ENCODE peak calls at places on chromosomes 11 and 22, in seven cellular contexts. B, P, F, G, E, D and R are unnamed samples. For H3K9me3, the result is how much of the 10 kb centered on the place peaks cover.

GRCh38 chr11:107183963-107184362 is 165.7 kb upstream of the GUCY1A2 start:
- DNase-seq in D (peak), E (no peak), B (no peak), P (no peak), F (no peak), G (no peak), R (no peak)

GRCh38 chr11:16082532-16083055 is 273.8 kb downstream of the SOX6 start:
- DNase-seq in P (no peak), G (no peak), B (no peak), F (no peak), E (peak), D (no peak), R (no peak)

GRCh38 chr11:128507936-128508335 is 79.4 kb downstream of the ETS1 start:
- DNase-seq in E (no peak), B (no peak), D (no peak), F (no peak), G (no peak), P (no peak), R (no peak)

GRCh38 chr11:119179342-119179741 is 5.9 kb upstream of the NHERF4 start:
- DNase-seq in B (no peak), E (no peak), G (no peak), P (no peak), D (no peak), F (no peak), R (no peak)

GRCh38 chr11:76910620-76911414 is 50.1 kb downstream of the ACER3 start:
- DNase-seq in G (no peak), P (no peak), D (no peak), B (peak), F (no peak), E (no peak), R (no peak)

GRCh38 chr11:107591098-107591445 is at the start of gene ELMOD1:
- DNase-seq in P (peak), D (peak), G (peak), E (peak), F (peak), B (peak), R (peak)

GRCh38 chr11:117786099-117786870 is 10.7 kb downstream of the DSCAML1 start:
- DNase-seq in B (no peak), F (no peak), D (no peak), G (no peak), E (no peak), P (peak), R (no peak)

GRCh38 chr11:75169101-75169885 is 18.4 kb downstream of the SLCO2B1 start:
- DNase-seq in B (no peak), F (no peak), E (no peak), D (no peak), P (peak), G (no peak), R (no peak)

GRCh38 chr11:61830318-61831105 is 2.4 kb downstream of the FADS2 start:
- DNase-seq in D (peak), E (peak), B (no peak), F (no peak), G (no peak), P (no peak), R (no peak)

GRCh38 chr11:15412054-15412453 is 297.3 kb downstream of the INSC start:
- DNase-seq in E (no peak), G (no peak), F (no peak), D (no peak), P (no peak), B (no peak), R (no peak)

DNA sequence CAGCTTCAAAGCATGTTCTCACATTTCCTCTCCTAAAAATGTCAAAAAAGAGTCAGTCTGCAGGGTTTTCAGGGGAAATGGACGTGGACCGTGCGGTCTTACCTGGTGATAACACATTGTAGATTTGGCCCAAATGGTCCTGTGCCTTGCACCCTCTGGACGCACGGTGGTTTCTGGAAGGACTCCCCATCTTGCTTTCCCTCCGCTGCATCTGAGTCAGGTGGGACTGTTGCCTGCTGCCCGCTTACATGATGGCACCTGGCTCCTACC is 1290.1 kb downstream of the TBC1D22A start:
- DNase-seq in B (peak), E (no peak), D (no peak), F (no peak), G (no peak), P (no peak), R (no peak)
- H3K9me3 ChIP-seq in B (under half), E (half or more), D (under half), F (under half), G (under half), P (under half), R (under half)

GRCh38 chr22:26945565-26945964 is 288.2 kb downstream of the MIAT start:
- DNase-seq in G (no peak), D (no peak), F (no peak), E (no peak), B (no peak), P (no peak), R (no peak)
- H3K9me3 ChIP-seq in G (under half), D (under half), F (under half), E (under half), B (under half), P (under half), R (under half)

GRCh38 chr11:37371346-37371970 is 773.4 kb upstream of the RAG2 start:
- DNase-seq in B (no peak), G (no peak), D (peak), F (no peak), P (no peak), E (no peak), R (no peak)
- H3K9me3 ChIP-seq in B (under half), G (under half), D (under half), F (under half), P (under half), E (under half), R (under half)

GRCh38 chr22:49044776-49045175 is 782.9 kb downstream of the BRD1 start:
- DNase-seq in B (no peak), E (no peak), G (no peak), P (peak), D (no peak), F (no peak), R (no peak)

GRCh38 chr22:49042877-49043859 is 784.5 kb downstream of the BRD1 start:
- DNase-seq in P (peak), G (no peak), B (no peak), D (no peak), F (no peak), E (no peak), R (no peak)

GRCh38 chr22:49045276-49045675 is 782.4 kb downstream of the BRD1 start:
- DNase-seq in F (no peak), B (no peak), D (no peak), G (no peak), P (peak), E (no peak), R (no peak)

GRCh38 chr22:49046000-49046545 is 781.6 kb downstream of the BRD1 start:
- DNase-seq in E (no peak), G (no peak), F (no peak), B (no peak), D (no peak), P (peak), R (no peak)

DNA sequence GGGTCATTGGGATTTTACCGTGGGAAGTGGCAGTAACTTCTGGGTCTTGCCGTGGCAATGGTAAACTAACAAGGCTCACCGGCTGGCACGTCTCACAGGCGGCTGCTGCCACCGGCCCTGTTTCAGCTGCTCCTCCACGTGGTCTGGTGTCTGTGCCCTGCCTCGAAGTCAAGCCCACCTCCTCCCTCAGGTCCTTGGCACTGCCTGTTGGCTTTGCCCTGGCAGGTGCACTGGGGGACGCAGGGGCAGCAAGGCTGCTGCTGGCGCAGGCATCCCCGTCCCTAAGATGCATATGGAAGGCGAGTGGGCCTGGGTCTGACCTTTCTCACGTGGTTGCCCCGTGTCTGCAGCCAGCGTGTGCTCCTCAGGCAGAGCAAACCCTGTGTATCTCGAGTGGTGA is 783.6 kb downstream of the BRD1 start:
- DNase-seq in D (no peak), P (peak), F (no peak), G (no peak), E (no peak), B (no peak), R (no peak)
- H3K9me3 ChIP-seq in D (under half), P (under half), F (under half), G (under half), E (half or more), B (under half), R (under half)

GRCh38 chr22:48621085-48621484 is 1206.6 kb downstream of the BRD1 start:
- DNase-seq in D (no peak), F (no peak), E (no peak), B (no peak), P (no peak), G (no peak), R (no peak)
- H3K9me3 ChIP-seq in D (under half), F (under half), E (under half), B (under half), P (under half), G (under half), R (under half)